ENCODE peak calls at places on chromosome 17, in five cellular contexts. One of them, this sample, is unnamed.

GRCh38 chr17:52025231-52025630 is 133.3 kb downstream of the CA10 start:
- DNase-seq in IMR-90: no peak
- DNase-seq in neuronal stem cell: no peak
- DNase-seq in mesendoderm: no peak
- DNase-seq in mesenchymal stem cell: peak
- DNase-seq in this sample: no peak

GRCh38 chr17:67157732-67158639 is 87.0 kb downstream of the HELZ start:
- DNase-seq in mesenchymal stem cell: peak
- DNase-seq in mesendoderm: peak
- DNase-seq in neuronal stem cell: no peak
- DNase-seq in IMR-90: peak
- DNase-seq in this sample: no peak

GRCh38 chr17:43846221-43846712 is 709 bp upstream of the CD300LG start:
- DNase-seq in IMR-90: peak
- DNase-seq in mesenchymal stem cell: peak
- DNase-seq in neuronal stem cell: peak
- DNase-seq in mesendoderm: peak
- DNase-seq in this sample: peak

GRCh38 chr17:73553311-73553710 is 90.9 kb downstream of the SDK2 start:
- DNase-seq in mesenchymal stem cell: no peak
- DNase-seq in mesendoderm: no peak
- DNase-seq in neuronal stem cell: no peak
- DNase-seq in IMR-90: no peak
- DNase-seq in this sample: no peak

GRCh38 chr17:77227461-77228223 is 86.9 kb downstream of the SEC14L1 start:
- DNase-seq in mesendoderm: no peak
- DNase-seq in mesenchymal stem cell: no peak
- DNase-seq in neuronal stem cell: no peak
- DNase-seq in IMR-90: no peak
- DNase-seq in this sample: no peak

GRCh38 chr17:77356690-77357201 is 216.0 kb downstream of the SEC14L1 start:
- DNase-seq in mesendoderm: no peak
- DNase-seq in IMR-90: no peak
- DNase-seq in mesenchymal stem cell: no peak
- DNase-seq in neuronal stem cell: no peak
- DNase-seq in this sample: no peak

GRCh38 chr17:7838291-7839075 is 4.5 kb downstream of the KDM6B start:
- DNase-seq in mesendoderm: peak
- DNase-seq in IMR-90: peak
- DNase-seq in mesenchymal stem cell: peak
- DNase-seq in neuronal stem cell: peak
- DNase-seq in this sample: no peak

GRCh38 chr17:43882761-43883415 is 24.4 kb downstream of the MPP2 start:
- DNase-seq in IMR-90: no peak
- DNase-seq in mesendoderm: no peak
- DNase-seq in neuronal stem cell: no peak
- DNase-seq in mesenchymal stem cell: no peak
- DNase-seq in this sample: no peak

GRCh38 chr17:31068291-31068690 is 26.5 kb upstream of the NF1 start:
- DNase-seq in mesenchymal stem cell: peak
- DNase-seq in mesendoderm: peak
- DNase-seq in neuronal stem cell: no peak
- DNase-seq in IMR-90: peak
- DNase-seq in this sample: peak

GRCh38 chr17:40526668-40527067 is 25.2 kb upstream of the TNS4 start:
- DNase-seq in IMR-90: no peak
- DNase-seq in mesenchymal stem cell: no peak
- DNase-seq in mesendoderm: no peak
- DNase-seq in neuronal stem cell: no peak
- DNase-seq in this sample: no peak

GRCh38 chr17:7588553-7589203 is 1.2 kb downstream of the SOX15 start:
- DNase-seq in mesendoderm: no peak
- DNase-seq in mesenchymal stem cell: no peak
- DNase-seq in IMR-90: no peak
- DNase-seq in neuronal stem cell: no peak
- DNase-seq in this sample: no peak

GRCh38 chr17:32350662-32351418 is 883 bp downstream of the ZNF207 start:
- DNase-seq in neuronal stem cell: no peak
- DNase-seq in mesenchymal stem cell: peak
- DNase-seq in IMR-90: peak
- DNase-seq in mesendoderm: peak
- DNase-seq in this sample: no peak

GRCh38 chr17:70091681-70092080 is 16.7 kb downstream of the KCNJ16 start:
- DNase-seq in mesendoderm: no peak
- DNase-seq in neuronal stem cell: no peak
- DNase-seq in IMR-90: peak
- DNase-seq in mesenchymal stem cell: peak
- DNase-seq in this sample: no peak

GRCh38 chr17:1865252-1866037 is 35.6 kb downstream of the RPA1 start:
- DNase-seq in neuronal stem cell: no peak
- DNase-seq in IMR-90: peak
- DNase-seq in mesenchymal stem cell: peak
- DNase-seq in mesendoderm: peak
- DNase-seq in this sample: peak

GRCh38 chr17:28505986-28506665 is at the start of gene FOXN1:
- DNase-seq in mesendoderm: no peak
- DNase-seq in mesenchymal stem cell: no peak
- DNase-seq in neuronal stem cell: no peak
- DNase-seq in IMR-90: no peak
- DNase-seq in this sample: no peak

GRCh38 chr17:10616502-10617119 is 40.5 kb downstream of the MYH3 start:
- DNase-seq in neuronal stem cell: peak
- DNase-seq in mesendoderm: peak
- DNase-seq in IMR-90: peak
- DNase-seq in mesenchymal stem cell: peak
- DNase-seq in this sample: peak

GRCh38 chr17:78939615-78940014 is 14.4 kb upstream of the TIMP2 start:
- DNase-seq in mesenchymal stem cell: no peak
- DNase-seq in mesendoderm: no peak
- DNase-seq in neuronal stem cell: no peak
- DNase-seq in IMR-90: peak
- DNase-seq in this sample: no peak

GRCh38 chr17:68460096-68460495 is 2.8 kb upstream of the WIPI1 start:
- DNase-seq in IMR-90: no peak
- DNase-seq in mesendoderm: no peak
- DNase-seq in mesenchymal stem cell: no peak
- DNase-seq in neuronal stem cell: no peak
- DNase-seq in this sample: no peak
- H3K4ac ChIP-seq in IMR-90: no peak
- H3K4ac ChIP-seq in mesendoderm: no peak
- H3K4ac ChIP-seq in mesenchymal stem cell: no peak
- H3K4ac ChIP-seq in neuronal stem cell: no peak
- H3K4ac ChIP-seq in this sample: no peak

DNA sequence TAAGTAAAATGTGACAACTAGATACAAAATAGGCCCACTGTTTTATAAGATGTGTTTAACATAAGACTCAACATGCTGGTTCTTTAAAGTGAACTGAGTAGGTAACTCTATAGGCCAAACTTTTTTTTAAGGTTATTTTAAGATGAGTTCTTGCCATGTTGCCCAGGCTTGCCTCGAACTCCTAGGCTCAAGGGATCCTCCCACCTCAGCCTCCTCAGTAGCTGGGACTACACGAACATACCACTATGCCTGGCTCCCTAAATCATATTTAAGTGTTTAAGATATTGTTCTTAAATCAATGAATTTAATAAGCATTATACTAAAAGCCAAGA is 69.9 kb downstream of the USP32 start:
- DNase-seq in mesendoderm: no peak
- DNase-seq in mesenchymal stem cell: no peak
- DNase-seq in IMR-90: no peak
- DNase-seq in neuronal stem cell: no peak
- DNase-seq in this sample: no peak
- H3K4ac ChIP-seq in mesendoderm: no peak
- H3K4ac ChIP-seq in mesenchymal stem cell: no peak
- H3K4ac ChIP-seq in IMR-90: no peak
- H3K4ac ChIP-seq in neuronal stem cell: no peak
- H3K4ac ChIP-seq in this sample: no peak

GRCh38 chr17:42748202-42748905 is 3.5 kb upstream of the EZH1 start:
- DNase-seq in mesendoderm: no peak
- DNase-seq in mesenchymal stem cell: no peak
- DNase-seq in neuronal stem cell: no peak
- DNase-seq in IMR-90: no peak
- DNase-seq in this sample: no peak
- H3K4ac ChIP-seq in mesendoderm: no peak
- H3K4ac ChIP-seq in mesenchymal stem cell: no peak
- H3K4ac ChIP-seq in neuronal stem cell: no peak
- H3K4ac ChIP-seq in IMR-90: no peak
- H3K4ac ChIP-seq in this sample: no peak

GRCh38 chr17:35590249-35590824 is 3.2 kb downstream of the AP2B1 start:
- DNase-seq in neuronal stem cell: no peak
- DNase-seq in mesenchymal stem cell: no peak
- DNase-seq in IMR-90: no peak
- DNase-seq in mesendoderm: no peak
- DNase-seq in this sample: no peak

GRCh38 chr17:35586569-35587073 is 501 bp upstream of the AP2B1 start:
- DNase-seq in mesenchymal stem cell: no peak
- DNase-seq in mesendoderm: no peak
- DNase-seq in IMR-90: no peak
- DNase-seq in neuronal stem cell: no peak
- DNase-seq in this sample: no peak

GRCh38 chr17:35588196-35588920 is 1.2 kb downstream of the AP2B1 start:
- DNase-seq in neuronal stem cell: no peak
- DNase-seq in IMR-90: peak
- DNase-seq in mesendoderm: peak
- DNase-seq in mesenchymal stem cell: peak
- DNase-seq in this sample: no peak

GRCh38 chr17:35587074-35587961 is at the start of gene AP2B1:
- DNase-seq in mesendoderm: peak
- DNase-seq in neuronal stem cell: peak
- DNase-seq in mesenchymal stem cell: peak
- DNase-seq in IMR-90: peak
- DNase-seq in this sample: peak
- H3K4ac ChIP-seq in mesendoderm: peak
- H3K4ac ChIP-seq in neuronal stem cell: no peak
- H3K4ac ChIP-seq in mesenchymal stem cell: peak
- H3K4ac ChIP-seq in IMR-90: peak
- H3K4ac ChIP-seq in this sample: no peak

DNA sequence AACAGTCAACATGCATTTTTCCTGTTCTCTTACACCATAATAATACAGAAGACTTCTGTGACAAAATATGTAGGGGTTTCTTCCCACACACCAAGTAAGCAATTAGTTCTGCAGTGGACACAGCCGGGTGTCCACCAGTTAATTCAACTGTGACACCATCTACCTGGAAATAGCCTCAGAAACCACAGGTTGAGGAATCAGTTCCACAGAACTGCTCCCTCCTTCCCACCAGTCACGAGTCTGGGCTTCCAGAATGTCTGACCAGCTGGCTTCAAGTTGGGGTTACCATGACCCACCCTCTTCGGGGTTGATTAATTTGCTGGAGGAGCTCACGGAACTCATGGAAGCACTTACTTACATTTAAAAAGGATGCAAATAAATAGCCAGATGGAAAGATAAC is 13.6 kb upstream of the CCL5 start:
- DNase-seq in IMR-90: no peak
- DNase-seq in neuronal stem cell: no peak
- DNase-seq in mesendoderm: no peak
- DNase-seq in mesenchymal stem cell: no peak
- DNase-seq in this sample: no peak
- H3K4ac ChIP-seq in IMR-90: no peak
- H3K4ac ChIP-seq in neuronal stem cell: no peak
- H3K4ac ChIP-seq in mesendoderm: no peak
- H3K4ac ChIP-seq in mesenchymal stem cell: no peak
- H3K4ac ChIP-seq in this sample: no peak

GRCh38 chr17:6381052-6381451 is 53.9 kb downstream of the AIPL1 start:
- DNase-seq in IMR-90: no peak
- DNase-seq in mesenchymal stem cell: peak
- DNase-seq in neuronal stem cell: no peak
- DNase-seq in mesendoderm: no peak
- DNase-seq in this sample: no peak
- H3K4ac ChIP-seq in IMR-90: no peak
- H3K4ac ChIP-seq in mesenchymal stem cell: no peak
- H3K4ac ChIP-seq in neuronal stem cell: no peak
- H3K4ac ChIP-seq in mesendoderm: no peak
- H3K4ac ChIP-seq in this sample: no peak

GRCh38 chr17:17921192-17922082 is 50.8 kb downstream of the TOM1L2 start:
- DNase-seq in mesendoderm: peak
- DNase-seq in neuronal stem cell: peak
- DNase-seq in IMR-90: peak
- DNase-seq in mesenchymal stem cell: peak
- DNase-seq in this sample: peak
- H3K4ac ChIP-seq in mesendoderm: peak
- H3K4ac ChIP-seq in neuronal stem cell: no peak
- H3K4ac ChIP-seq in IMR-90: peak
- H3K4ac ChIP-seq in mesenchymal stem cell: peak
- H3K4ac ChIP-seq in this sample: peak